ENCODE peak calls at places on chromosome 1, in seven cellular contexts. P, B, Z, O, D, H and L are unnamed samples.

GRCh38 chr1:26748351-26748750 is 39.4 kb upstream of the PIGV start:
- DNase-seq in P (no peak), B (no peak), Z (no peak), O (no peak), D (no peak), H (no peak), L (no peak)

GRCh38 chr1:22350171-22350961 is 101.3 kb upstream of the ZBTB40 start:
- DNase-seq in P (no peak), B (peak; percentile 44), Z (no peak), O (peak; percentile 49), D (peak; percentile 81), H (no peak), L (no peak)

GRCh38 chr1:234694661-234695060 is 84.7 kb upstream of the IRF2BP2 start:
- DNase-seq in P (no peak), B (no peak), Z (no peak), O (no peak), D (no peak), H (no peak), L (no peak)

GRCh38 chr1:173475564-173476196 is 1.5 kb upstream of the PRDX6 start:
- DNase-seq in P (no peak), B (no peak), Z (peak; percentile 56), O (no peak), D (peak; percentile 17), H (peak; percentile 85), L (peak; percentile 88)

GRCh38 chr1:53114581-53115400 is 27.6 kb downstream of the SLC1A7 start:
- DNase-seq in P (no peak), B (no peak), Z (no peak), O (no peak), D (no peak), H (no peak), L (no peak)

GRCh38 chr1:35809156-35810095 is 1.6 kb downstream of the AGO4 start:
- DNase-seq in P (no peak), B (no peak), Z (no peak), O (no peak), D (no peak), H (peak; percentile 38), L (peak; percentile 4)

GRCh38 chr1:36457691-36458090 is 6.5 kb downstream of the MRPS15 start:
- DNase-seq in P (no peak), B (no peak), Z (no peak), O (no peak), D (no peak), H (no peak), L (no peak)

GRCh38 chr1:246309247-246309884 is 197.7 kb downstream of the SMYD3 start:
- DNase-seq in P (no peak), B (no peak), Z (no peak), O (no peak), D (no peak), H (no peak), L (no peak)

GRCh38 chr1:152501704-152502103 is 8.9 kb upstream of the LCE5A start:
- DNase-seq in P (no peak), B (no peak), Z (no peak), O (no peak), D (no peak), H (peak; percentile 17), L (peak; percentile 76)

GRCh38 chr1:234188454-234188792 is 184.8 kb upstream of the COA6 start:
- DNase-seq in P (peak; percentile 16), B (peak; percentile 55), Z (no peak), O (peak; percentile 86), D (no peak), H (peak; percentile 22), L (no peak)

GRCh38 chr1:54488831-54489626 is 59.0 kb upstream of the ACOT11 start:
- DNase-seq in P (peak; percentile 32), B (peak; percentile 95), Z (peak; percentile 94), O (peak; percentile 86), D (peak; percentile 95), H (peak; percentile 84), L (peak; percentile 86)

GRCh38 chr1:27755286-27755685 is 17.7 kb upstream of the STX12 start:
- DNase-seq in P (no peak), B (no peak), Z (no peak), O (no peak), D (no peak), H (no peak), L (no peak)

GRCh38 chr1:31102501-31102950 is 37.0 kb upstream of the PUM1 start:
- DNase-seq in P (no peak), B (no peak), Z (peak; percentile 51), O (no peak), D (peak; percentile 28), H (peak; percentile 70), L (peak; percentile 62)

GRCh38 chr1:153459655-153460054 is 796 bp downstream of the S100A7 start:
- DNase-seq in P (no peak), B (no peak), Z (no peak), O (no peak), D (no peak), H (no peak), L (no peak)

GRCh38 chr1:15451014-15451722 is 5.4 kb upstream of the CELA2A start:
- DNase-seq in P (no peak), B (no peak), Z (no peak), O (no peak), D (no peak), H (no peak), L (no peak)
- H3K4me1 ChIP-seq in P (no peaks in the 10 kb centered on the region), B (no peaks in the 10 kb centered on the region), Z (peaks cover 6% of the 10 kb centered on the region), O (no peaks in the 10 kb centered on the region), D (no peaks in the 10 kb centered on the region), H (peaks cover 11% of the 10 kb centered on the region), L (peaks cover 7% of the 10 kb centered on the region)

DNA sequence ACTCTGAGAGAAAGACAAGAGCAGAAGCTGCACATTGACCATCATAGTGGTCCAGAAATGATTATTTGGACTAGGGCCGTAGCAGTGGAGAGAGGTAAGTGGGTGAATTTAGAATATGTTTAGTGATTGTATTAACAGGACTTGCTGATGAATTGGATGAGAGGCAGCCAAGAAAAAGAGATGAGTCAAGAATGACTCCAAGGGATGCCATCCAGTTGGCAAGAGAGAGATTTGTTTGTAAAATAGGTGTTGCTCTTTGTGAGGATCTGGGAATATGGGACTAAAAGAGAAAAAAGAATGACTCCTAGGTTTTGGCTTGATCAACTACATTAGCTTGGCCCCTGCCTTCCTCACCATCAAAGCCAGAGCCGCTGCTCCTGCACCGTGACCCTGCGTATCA is 54.2 kb upstream of the ARTN start:
- DNase-seq in P (no peak), B (no peak), Z (no peak), O (no peak), D (no peak), H (peak; percentile 92), L (peak; percentile 89)
- TF ChIP-seq EZH2phosphoT487 in P (no peak), B (no peak), Z (no peak), O (no peak), D (no peak), H (no peak), L (no peak)

GRCh38 chr1:62676606-62677356 is 11.4 kb downstream of the DOCK7 start:
- DNase-seq in P (no peak), B (no peak), Z (no peak), O (peak; percentile 47), D (no peak), H (peak; percentile 25), L (peak; percentile 78)
- H3K4me1 ChIP-seq in P (no peaks in the 10 kb centered on the region), B (peaks cover 8% of the 10 kb centered on the region), Z (peaks cover 6% of the 10 kb centered on the region), O (peaks cover 24% of the 10 kb centered on the region), D (peaks cover 16% of the 10 kb centered on the region), H (peaks cover 7% of the 10 kb centered on the region), L (peaks cover 33% of the 10 kb centered on the region)

GRCh38 chr1:47023268-47024137 is at the start of gene CYP4X1:
- DNase-seq in P (no peak), B (peak; percentile 62), Z (peak; percentile 23), O (peak; percentile 71), D (peak; percentile 11), H (no peak), L (peak; percentile 5)
- TF ChIP-seq EZH2phosphoT487 in P (no peak), B (peak; percentile 47), Z (no peak), O (no peak), D (no peak), H (no peak), L (no peak)

DNA sequence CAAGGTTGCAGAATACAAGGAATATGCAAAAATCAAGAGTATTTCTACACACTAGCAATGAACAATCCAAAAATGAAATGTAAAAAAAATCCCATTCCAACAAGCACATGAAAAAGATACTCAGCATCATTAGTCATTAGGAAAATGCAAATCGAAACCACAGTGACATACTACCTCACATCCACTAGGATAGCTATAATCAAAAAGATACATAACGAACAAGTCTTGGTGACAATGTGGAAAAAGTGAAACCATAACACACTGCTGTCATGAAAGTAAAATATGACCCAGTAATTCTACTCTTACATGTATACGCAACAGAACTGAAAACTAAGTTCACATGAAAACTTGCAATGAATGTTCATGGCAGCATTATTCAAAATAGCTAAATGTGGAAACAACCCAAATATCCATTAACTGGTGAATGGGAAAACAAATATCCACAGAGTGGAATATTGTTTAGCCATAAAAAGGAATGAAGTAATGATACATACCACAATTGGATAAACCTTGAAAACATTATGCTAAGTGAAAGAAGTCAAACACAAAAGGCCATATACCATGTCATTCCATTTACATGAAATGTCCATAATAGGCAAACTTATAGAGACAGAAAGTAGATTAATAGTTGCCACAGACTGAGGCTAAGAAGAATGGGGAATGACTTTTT is 34.3 kb downstream of the PIK3R3 start:
- DNase-seq in P (no peak), B (no peak), Z (no peak), O (no peak), D (no peak), H (no peak), L (peak; percentile 4)
- H3K4me1 ChIP-seq in P (no peaks in the 10 kb centered on the region), B (no peaks in the 10 kb centered on the region), Z (no peaks in the 10 kb centered on the region), O (no peaks in the 10 kb centered on the region), D (no peaks in the 10 kb centered on the region), H (peaks cover 7% of the 10 kb centered on the region), L (no peaks in the 10 kb centered on the region)

DNA sequence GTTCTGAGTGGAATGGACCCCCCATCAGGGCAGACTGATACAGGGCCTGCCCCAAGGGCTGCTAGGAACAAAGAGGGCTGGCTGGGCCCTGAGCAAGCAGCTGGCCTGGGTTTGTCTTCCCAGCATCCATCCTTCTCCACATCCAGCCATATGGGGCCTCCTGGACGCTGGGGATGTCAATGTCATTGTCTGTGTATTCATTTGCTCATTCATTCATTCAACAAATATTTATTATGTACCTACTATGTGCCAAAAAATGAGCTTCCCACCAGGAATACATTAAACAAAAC is 15.6 kb upstream of the ECE1 start:
- DNase-seq in P (no peak), B (no peak), Z (no peak), O (no peak), D (no peak), H (no peak), L (no peak)
- TF ChIP-seq EZH2phosphoT487 in P (no peak), B (no peak), Z (no peak), O (no peak), D (no peak), H (no peak), L (no peak)